ENCODE peak calls at places on chromosomes 3 and 15, in four cellular contexts. Z is H1, Y is SK-N-SH, K is K562. P is an unnamed sample.
A peak's percentile ranks its signal among the peaks of the same experiment; 100 is the strongest.

GRCh38 chr15:85354432-85354831 is 26.0 kb upstream of the AKAP13 start:
- DNase-seq in K (no peak), Z (no peak), Y (no peak), P (no peak)

GRCh38 chr15:67542192-67542461 is 376 bp upstream of the MAP2K5 start:
- DNase-seq in Y (no peak), Z (no peak), K (no peak), P (peak; percentile 15)

GRCh38 chr3:88628901-88629300 is 478.5 kb upstream of the EPHA3 start:
- DNase-seq in K (no peak), Y (no peak), Z (no peak), P (no peak)

GRCh38 chr3:53941174-53941573 is 49.5 kb upstream of the SELENOK start:
- DNase-seq in Z (no peak), Y (no peak), K (no peak), P (no peak)

GRCh38 chr3:169172535-169172934 is 491.0 kb downstream of the MECOM start:
- DNase-seq in Y (no peak), Z (no peak), K (no peak), P (no peak)

GRCh38 chr3:142095866-142096265 is 53.5 kb downstream of the TFDP2 start:
- DNase-seq in Z (no peak), Y (no peak), K (no peak), P (no peak)

GRCh38 chr15:57534279-57534678 is 57.4 kb upstream of the MYZAP start:
- DNase-seq in Z (no peak), Y (no peak), K (no peak), P (no peak)

GRCh38 chr3:42906085-42906904 is at the start of gene ZNF662:
- DNase-seq in K (no peak), Y (peak; percentile 88), Z (no peak), P (peak; percentile 36)

GRCh38 chr3:184381261-184382224 is 1.7 kb downstream of the CHRD start:
- DNase-seq in Y (peak; percentile 57), Z (no peak), K (no peak), P (peak; percentile 46)

GRCh38 chr3:126546013-126546412 is 12.7 kb downstream of the C3orf22 start:
- DNase-seq in Y (peak; percentile 7), K (no peak), Z (no peak), P (peak; percentile 0)

GRCh38 chr3:195008816-195009215 is 262.1 kb downstream of the XXYLT1 start:
- DNase-seq in Y (no peak), Z (no peak), K (no peak), P (no peak)

GRCh38 chr15:90306560-90306959 is 41.1 kb downstream of the NGRN start:
- DNase-seq in K (no peak), Z (no peak), Y (no peak), P (no peak)

GRCh38 chr15:50577492-50577891 is 31.0 kb upstream of the USP50 start:
- DNase-seq in Y (no peak), K (no peak), Z (no peak), P (no peak)

GRCh38 chr3:52093751-52094525 is 37.6 kb upstream of the DUSP7 start:
- DNase-seq in Y (no peak), K (no peak), Z (no peak), P (no peak)

GRCh38 chr3:49699281-49699723 is 9.9 kb downstream of the RNF123 start:
- DNase-seq in Z (no peak), K (no peak), Y (no peak), P (no peak)

GRCh38 chr3:9111349-9112265 is 137.8 kb downstream of the SRGAP3 start:
- DNase-seq in K (peak; percentile 68), Y (no peak), Z (peak; percentile 95), P (peak; percentile 82)

GRCh38 chr3:46536758-46537157 is 29.3 kb downstream of the LRRC2 start:
- DNase-seq in Y (no peak), K (no peak), Z (no peak), P (no peak)

GRCh38 chr15:55267401-55268053 is 22.1 kb downstream of the RAB27A start:
- DNase-seq in K (no peak), Z (no peak), Y (peak; percentile 32), P (no peak)

GRCh38 chr3:20041197-20041780 is 1.0 kb downstream of the KAT2B start:
- DNase-seq in Y (peak; percentile 80), Z (peak; percentile 74), K (peak; percentile 70), P (peak; percentile 76)

GRCh38 chr15:85950101-85950500 is 129.6 kb upstream of the AGBL1 start:
- DNase-seq in Y (no peak), K (no peak), Z (no peak), P (no peak)

GRCh38 chr3:14441920-14442300 is 39.5 kb downstream of the SLC6A6 start:
- DNase-seq in Z (no peak), K (no peak), Y (no peak), P (no peak)

GRCh38 chr3:195143221-195143620 is 127.7 kb downstream of the XXYLT1 start:
- DNase-seq in Y (no peak), Z (no peak), K (no peak), P (no peak)

GRCh38 chr15:92082217-92082843 is 228.8 kb downstream of the SLCO3A1 start:
- DNase-seq in Z (peak; percentile 88), K (peak; percentile 54), Y (peak; percentile 71), P (peak; percentile 83)

GRCh38 chr3:132284756-132285619 is 32.2 kb upstream of the ACP3 start:
- DNase-seq in Z (peak; percentile 68), Y (no peak), K (no peak), P (peak; percentile 68)

GRCh38 chr3:129746629-129747028 is 140.2 kb upstream of the PLXND1 start:
- DNase-seq in Y (no peak), K (no peak), Z (no peak), P (no peak)

GRCh38 chr3:45236964-45237363 is 10.9 kb upstream of the TMEM158 start:
- DNase-seq in Y (no peak), K (peak; percentile 72), Z (no peak), P (no peak)

GRCh38 chr15:72491768-72492167 is 17.6 kb downstream of the ARIH1 start:
- DNase-seq in Z (no peak), Y (no peak), K (no peak), P (no peak)

GRCh38 chr3:54874816-54875556 is 52.9 kb downstream of the LRTM1 start:
- DNase-seq in Y (no peak), K (no peak), Z (no peak), P (no peak)

GRCh38 chr15:57138260-57138895 is 219.9 kb downstream of the TCF12 start:
- DNase-seq in Y (peak; percentile 56), Z (no peak), K (peak; percentile 56), P (peak; percentile 51)

GRCh38 chr3:148229107-148229506 is 468.6 kb upstream of the AGTR1 start:
- DNase-seq in Z (no peak), Y (no peak), K (no peak), P (no peak)

GRCh38 chr15:100781961-100782525 is 97.6 kb upstream of the ALDH1A3 start:
- DNase-seq in Z (no peak), K (no peak), Y (peak; percentile 61), P (peak; percentile 7)
- TF ChIP-seq TEAD4 in Z (no peak), K (no peak), Y (no peak), P (no peak)

DNA sequence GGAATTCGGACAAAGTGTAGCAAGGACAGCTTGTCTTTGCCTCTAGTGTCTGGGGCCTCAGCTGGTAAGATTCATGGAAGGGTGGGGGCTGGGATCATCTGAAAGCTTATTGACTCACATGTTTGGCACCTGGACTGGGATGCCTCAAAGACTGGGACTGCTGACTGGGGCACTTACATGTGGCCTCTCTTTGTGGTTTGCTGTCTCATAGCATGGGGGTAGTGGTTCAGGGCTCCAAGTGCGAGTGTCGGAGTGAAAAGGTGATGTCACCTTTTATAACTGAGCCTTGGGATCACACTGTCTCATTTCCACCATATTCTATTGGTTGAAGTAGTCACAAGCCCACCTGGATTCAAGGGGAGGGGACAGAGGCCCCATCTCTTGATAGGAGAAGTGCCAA is 6.8 kb downstream of the MFSD1 start:
- DNase-seq in Y (no peak), Z (no peak), K (no peak), P (no peak)
- TF ChIP-seq TEAD4 in Y (no peak), Z (no peak), K (no peak), P (no peak)

GRCh38 chr3:73766599-73767378 is 142.0 kb upstream of the PDZRN3 start:
- DNase-seq in Y (peak; percentile 34), Z (no peak), K (no peak), P (no peak)
- TF ChIP-seq TEAD4 in Y (peak; percentile 45), Z (no peak), K (no peak), P (no peak)

GRCh38 chr15:31471731-31472430 is 145.2 kb downstream of the KLF13 start:
- DNase-seq in Z (no peak), K (no peak), Y (no peak), P (no peak)
- TF ChIP-seq TEAD4 in Z (no peak), K (no peak), Y (no peak), P (no peak)

GRCh38 chr3:187746479-187747335 is 1.4 kb upstream of the BCL6 start:
- DNase-seq in Y (no peak), K (no peak), Z (no peak), P (no peak)
- TF ChIP-seq TEAD4 in Y (no peak), K (no peak), Z (no peak), P (no peak)

GRCh38 chr3:111848246-111848645 is 10.8 kb upstream of the PHLDB2 start:
- DNase-seq in Y (no peak), Z (no peak), K (no peak), P (no peak)

GRCh38 chr3:111845996-111846395 is 13.1 kb upstream of the PHLDB2 start:
- DNase-seq in Z (no peak), Y (no peak), K (no peak), P (no peak)

GRCh38 chr3:111848778-111849177 is 10.3 kb upstream of the PHLDB2 start:
- DNase-seq in Y (no peak), K (no peak), Z (no peak), P (no peak)

GRCh38 chr3:111850481-111850880 is 8.6 kb upstream of the PHLDB2 start:
- DNase-seq in K (no peak), Z (no peak), Y (no peak), P (no peak)

GRCh38 chr3:111846717-111847116 is 12.3 kb upstream of the PHLDB2 start:
- DNase-seq in Y (no peak), Z (no peak), K (no peak), P (no peak)
- TF ChIP-seq TEAD4 in Y (peak; percentile 44), Z (no peak), K (no peak), P (no peak)

GRCh38 chr3:185789891-185790830 is 34.7 kb downstream of the IGF2BP2 start:
- DNase-seq in Y (no peak), Z (no peak), K (no peak), P (no peak)
- TF ChIP-seq TEAD4 in Y (no peak), Z (no peak), K (no peak), P (no peak)